ENCODE peak calls at places on chromosomes 1 and 21, in seven cellular contexts. One of them, this sample, is unnamed.

GRCh38 chr1:36164399-36164798 is 8.4 kb downstream of the MAP7D1 start:
- DNase-seq in EL: no peak
- DNase-seq in HCT116: no peak
- DNase-seq in GM23248: no peak
- DNase-seq in amniotic stem cell: no peak
- DNase-seq in endothelial cell: no peak
- DNase-seq in GOT3: no peak
- DNase-seq in this sample: no peak

GRCh38 chr1:236868625-236869467 is 73.8 kb downstream of the MTR start:
- DNase-seq in EL: peak; percentile 62
- DNase-seq in HCT116: peak; percentile 51
- DNase-seq in GM23248: peak; percentile 70
- DNase-seq in amniotic stem cell: no peak
- DNase-seq in endothelial cell: peak; percentile 51
- DNase-seq in GOT3: no peak
- DNase-seq in this sample: peak; percentile 65

GRCh38 chr1:247184254-247184653 is 12.4 kb upstream of the ZNF124 start:
- DNase-seq in EL: no peak
- DNase-seq in HCT116: no peak
- DNase-seq in GM23248: no peak
- DNase-seq in amniotic stem cell: no peak
- DNase-seq in endothelial cell: no peak
- DNase-seq in GOT3: no peak
- DNase-seq in this sample: no peak

GRCh38 chr1:17217607-17218006 is 12.7 kb downstream of the PADI1 start:
- DNase-seq in EL: no peak
- DNase-seq in HCT116: no peak
- DNase-seq in GM23248: no peak
- DNase-seq in amniotic stem cell: no peak
- DNase-seq in endothelial cell: no peak
- DNase-seq in GOT3: no peak
- DNase-seq in this sample: no peak

GRCh38 chr1:74673351-74674111 is at the start of gene ERICH3:
- DNase-seq in EL: no peak
- DNase-seq in HCT116: no peak
- DNase-seq in GM23248: peak; percentile 21
- DNase-seq in amniotic stem cell: no peak
- DNase-seq in endothelial cell: peak; percentile 20
- DNase-seq in GOT3: no peak
- DNase-seq in this sample: no peak

GRCh38 chr21:25750085-25750484 is 15.3 kb downstream of the GABPA start:
- DNase-seq in EL: no peak
- DNase-seq in HCT116: no peak
- DNase-seq in GM23248: no peak
- DNase-seq in amniotic stem cell: no peak
- DNase-seq in endothelial cell: no peak
- DNase-seq in GOT3: no peak
- DNase-seq in this sample: no peak

GRCh38 chr1:90675161-90675847 is 41.8 kb downstream of the BARHL2 start:
- DNase-seq in EL: no peak
- DNase-seq in HCT116: no peak
- DNase-seq in GM23248: no peak
- DNase-seq in amniotic stem cell: no peak
- DNase-seq in endothelial cell: no peak
- DNase-seq in GOT3: no peak
- DNase-seq in this sample: no peak

GRCh38 chr1:43225168-43225567 is 44.6 kb upstream of the TMEM125 start:
- DNase-seq in EL: peak; percentile 11
- DNase-seq in HCT116: no peak
- DNase-seq in GM23248: peak; percentile 53
- DNase-seq in amniotic stem cell: no peak
- DNase-seq in endothelial cell: no peak
- DNase-seq in GOT3: no peak
- DNase-seq in this sample: peak; percentile 32

GRCh38 chr1:157457279-157457678 is 95.0 kb downstream of the FCRL5 start:
- DNase-seq in EL: no peak
- DNase-seq in HCT116: no peak
- DNase-seq in GM23248: no peak
- DNase-seq in amniotic stem cell: no peak
- DNase-seq in endothelial cell: no peak
- DNase-seq in GOT3: no peak
- DNase-seq in this sample: no peak

GRCh38 chr1:156241311-156241811 is 623 bp upstream of the BGLAP start:
- DNase-seq in EL: peak; percentile 74
- DNase-seq in HCT116: no peak
- DNase-seq in GM23248: peak; percentile 73
- DNase-seq in amniotic stem cell: no peak
- DNase-seq in endothelial cell: no peak
- DNase-seq in GOT3: no peak
- DNase-seq in this sample: no peak

GRCh38 chr1:80171101-80171500 is 1164.6 kb upstream of the ADGRL4 start:
- DNase-seq in EL: no peak
- DNase-seq in HCT116: no peak
- DNase-seq in GM23248: no peak
- DNase-seq in amniotic stem cell: no peak
- DNase-seq in endothelial cell: no peak
- DNase-seq in GOT3: no peak
- DNase-seq in this sample: no peak

GRCh38 chr1:155253797-155254196 is 1.5 kb downstream of the ENTREP3 start:
- DNase-seq in EL: peak; percentile 21
- DNase-seq in HCT116: no peak
- DNase-seq in GM23248: peak; percentile 57
- DNase-seq in amniotic stem cell: no peak
- DNase-seq in endothelial cell: no peak
- DNase-seq in GOT3: no peak
- DNase-seq in this sample: no peak

GRCh38 chr1:214688891-214689290 is 85.9 kb downstream of the CENPF start:
- DNase-seq in EL: no peak
- DNase-seq in HCT116: no peak
- DNase-seq in GM23248: peak; percentile 20
- DNase-seq in amniotic stem cell: no peak
- DNase-seq in endothelial cell: no peak
- DNase-seq in GOT3: no peak
- DNase-seq in this sample: no peak

GRCh38 chr1:61951731-61952585 is 209.7 kb downstream of the PATJ start:
- DNase-seq in EL: peak; percentile 16
- DNase-seq in HCT116: no peak
- DNase-seq in GM23248: no peak
- DNase-seq in amniotic stem cell: no peak
- DNase-seq in endothelial cell: no peak
- DNase-seq in GOT3: no peak
- DNase-seq in this sample: no peak